ENCODE peak calls at places on chromosome 5, in five cellular contexts. F, U, R, P and H are unnamed samples.

GRCh38 chr5:132055808-132056609 is 4.4 kb upstream of the IL3 start:
- DNase-seq in F (no peak), U (no peak), R (no peak), P (peak), H (no peak)

GRCh38 chr5:170105643-170106611 is at the start of gene FOXI1:
- DNase-seq in F (no peak), U (no peak), R (no peak), P (no peak), H (no peak)

GRCh38 chr5:78587775-78588291 is 60.7 kb downstream of the LHFPL2 start:
- DNase-seq in F (no peak), U (no peak), R (no peak), P (no peak), H (no peak)

GRCh38 chr5:154713615-154714125 is 41.5 kb upstream of the LARP1 start:
- DNase-seq in F (no peak), U (peak), R (no peak), P (no peak), H (no peak)

GRCh38 chr5:94197970-94198369 is 420.4 kb downstream of the KIAA0825 start:
- DNase-seq in F (no peak), U (no peak), R (no peak), P (no peak), H (no peak)

GRCh38 chr5:610744-611730 is 1.1 kb upstream of the CEP72 start:
- DNase-seq in F (no peak), U (peak), R (no peak), P (no peak), H (no peak)

GRCh38 chr5:31901807-31902530 is 263.0 kb downstream of the PDZD2 start:
- DNase-seq in F (no peak), U (no peak), R (no peak), P (no peak), H (no peak)

GRCh38 chr5:79687911-79688310 is 1.7 kb upstream of the CMYA5 start:
- DNase-seq in F (no peak), U (no peak), R (no peak), P (no peak), H (no peak)

GRCh38 chr5:123448743-123449142 is 25.5 kb upstream of the CEP120 start:
- DNase-seq in F (no peak), U (no peak), R (no peak), P (no peak), H (no peak)

GRCh38 chr5:54278031-54278830 is 32.1 kb downstream of the ARL15 start:
- DNase-seq in F (no peak), U (no peak), R (no peak), P (no peak), H (no peak)

GRCh38 chr5:89083791-89084190 is 200.8 kb upstream of the MEF2C start:
- DNase-seq in F (no peak), U (no peak), R (no peak), P (no peak), H (no peak)

GRCh38 chr5:92402045-92402444 is 1018.9 kb upstream of the ARRDC3 start:
- DNase-seq in F (no peak), U (no peak), R (no peak), P (no peak), H (no peak)

GRCh38 chr5:38598296-38598993 is 42.0 kb upstream of the LIFR start:
- DNase-seq in F (no peak), U (no peak), R (no peak), P (no peak), H (no peak)

GRCh38 chr5:108753877-108754276 is 6.2 kb downstream of the FER start:
- DNase-seq in F (no peak), U (no peak), R (no peak), P (no peak), H (no peak)

GRCh38 chr5:136120529-136120928 is 12.1 kb upstream of the SMAD5 start:
- DNase-seq in F (no peak), U (no peak), R (no peak), P (no peak), H (no peak)

GRCh38 chr5:53200309-53200708 is 90.8 kb upstream of the MOCS2 start:
- DNase-seq in F (no peak), U (no peak), R (no peak), P (no peak), H (no peak)

GRCh38 chr5:141779642-141780041 is 97.6 kb upstream of the ARAP3 start:
- DNase-seq in F (no peak), U (no peak), R (no peak), P (no peak), H (no peak)

GRCh38 chr5:127042593-127042992 is 12.2 kb upstream of the MARCHF3 start:
- DNase-seq in F (no peak), U (no peak), R (no peak), P (no peak), H (no peak)

GRCh38 chr5:100537946-100538345 is 2.8 kb downstream of the FAM174A start:
- DNase-seq in F (no peak), U (no peak), R (no peak), P (no peak), H (no peak)

GRCh38 chr5:72160299-72160698 is 53.0 kb downstream of the MAP1B start:
- DNase-seq in F (no peak), U (no peak), R (no peak), P (no peak), H (no peak)

GRCh38 chr5:36573441-36573840 is 33.0 kb upstream of the SLC1A3 start:
- DNase-seq in F (no peak), U (no peak), R (no peak), P (no peak), H (no peak)

GRCh38 chr5:135979510-135979909 is 24.7 kb upstream of the LECT2 start:
- DNase-seq in F (no peak), U (no peak), R (no peak), P (no peak), H (no peak)

GRCh38 chr5:84218546-84218945 is 166.1 kb downstream of the EDIL3 start:
- DNase-seq in F (no peak), U (no peak), R (no peak), P (no peak), H (no peak)

GRCh38 chr5:96081276-96081858 is 119.7 kb upstream of the ELL2 start:
- DNase-seq in F (no peak), U (no peak), R (no peak), P (no peak), H (no peak)

GRCh38 chr5:115575167-115576070 is 26.9 kb downstream of the TICAM2 start:
- DNase-seq in F (no peak), U (no peak), R (no peak), P (no peak), H (no peak)

GRCh38 chr5:53095931-53096525 is 13.5 kb downstream of the MOCS2 start:
- DNase-seq in F (no peak), U (peak), R (peak), P (peak), H (no peak)

GRCh38 chr5:19885040-19885824 is 102.8 kb downstream of the CDH18 start:
- DNase-seq in F (no peak), U (no peak), R (no peak), P (no peak), H (no peak)

GRCh38 chr5:77620404-77620803 is 18.1 kb downstream of the OTP start:
- DNase-seq in F (no peak), U (no peak), R (no peak), P (no peak), H (no peak)

GRCh38 chr5:107672212-107673105 is 1.7 kb upstream of the EFNA5 start:
- DNase-seq in F (peak), U (peak), R (no peak), P (peak), H (peak)

GRCh38 chr5:7181841-7182240 is 214.1 kb upstream of the ADCY2 start:
- DNase-seq in F (no peak), U (peak), R (no peak), P (no peak), H (no peak)

GRCh38 chr5:119478781-119479180 is 26.5 kb downstream of the HSD17B4 start:
- DNase-seq in F (no peak), U (no peak), R (no peak), P (no peak), H (no peak)

GRCh38 chr5:108054349-108054748 is 327.5 kb downstream of the FBXL17 start:
- DNase-seq in F (no peak), U (no peak), R (no peak), P (no peak), H (no peak)

GRCh38 chr5:150224483-150225027 is 34.7 kb downstream of the SLC6A7 start:
- DNase-seq in F (no peak), U (no peak), R (no peak), P (no peak), H (peak)

GRCh38 chr5:64384761-64385160 is 121.1 kb upstream of the RGS7BP start:
- DNase-seq in F (no peak), U (no peak), R (no peak), P (no peak), H (no peak)

GRCh38 chr5:136192526-136193395 is at the start of gene SMIM32:
- DNase-seq in F (no peak), U (peak), R (no peak), P (no peak), H (peak)

GRCh38 chr5:81533629-81534480 is 139.9 kb upstream of the ACOT12 start:
- DNase-seq in F (no peak), U (no peak), R (no peak), P (no peak), H (no peak)